ENCODE peak calls at places on chromosomes 3 and 15, in five cellular contexts. O is uterus, A is psoas muscle, I is prostate gland, G is tibial artery. E is an unnamed sample.

GRCh38 chr3:48248095-48248863 is 7.4 kb downstream of the ZNF589 start:
- DNase-seq in O (no peak), A (no peak), I (no peak), G (no peak), E (no peak)

GRCh38 chr3:196085534-196085933 is 3.6 kb upstream of the TFRC start:
- DNase-seq in O (no peak), A (no peak), I (no peak), G (no peak), E (no peak)

GRCh38 chr3:64399205-64399800 is 174.0 kb upstream of the PRICKLE2 start:
- DNase-seq in O (peak; percentile 28), A (no peak), I (peak; percentile 46), G (no peak), E (peak; percentile 67)

GRCh38 chr3:6444888-6445658 is 415.8 kb upstream of the GRM7 start:
- DNase-seq in O (no peak), A (no peak), I (no peak), G (no peak), E (no peak)

GRCh38 chr3:71201939-71202338 is 381.6 kb downstream of the FOXP1 start:
- DNase-seq in O (peak; percentile 79), A (peak; percentile 57), I (peak; percentile 66), G (peak; percentile 88), E (peak; percentile 81)

GRCh38 chr3:4284865-4285264 is 18.3 kb upstream of the SETMAR start:
- DNase-seq in O (no peak), A (no peak), I (no peak), G (no peak), E (no peak)

GRCh38 chr3:71430941-71431552 is 152.5 kb downstream of the FOXP1 start:
- DNase-seq in O (no peak), A (no peak), I (no peak), G (no peak), E (no peak)

GRCh38 chr3:153290278-153291015 is 128.4 kb downstream of the RAP2B start:
- DNase-seq in O (no peak), A (no peak), I (no peak), G (no peak), E (no peak)

GRCh38 chr3:80550154-80550553 is 782.4 kb upstream of the ROBO1 start:
- DNase-seq in O (no peak), A (no peak), I (no peak), G (no peak), E (no peak)

GRCh38 chr3:1609416-1609815 is 489.2 kb upstream of the CNTN4 start:
- DNase-seq in O (no peak), A (no peak), I (no peak), G (no peak), E (no peak)

GRCh38 chr3:172595648-172596393 is 72.6 kb upstream of the TNFSF10 start:
- DNase-seq in O (no peak), A (no peak), I (peak; percentile 41), G (no peak), E (peak; percentile 79)

GRCh38 chr3:179189764-179190163 is 41.6 kb downstream of the PIK3CA start:
- DNase-seq in O (no peak), A (no peak), I (no peak), G (no peak), E (peak; percentile 32)

GRCh38 chr3:141466633-141467169 is 20.1 kb upstream of the RASA2 start:
- DNase-seq in O (no peak), A (no peak), I (no peak), G (no peak), E (no peak)

GRCh38 chr3:146540978-146541377 is 3.4 kb downstream of the PLSCR1 start:
- DNase-seq in O (no peak), A (no peak), I (no peak), G (no peak), E (no peak)

GRCh38 chr3:177602601-177603136 is 405.4 kb upstream of the TBL1XR1 start:
- DNase-seq in O (no peak), A (no peak), I (no peak), G (no peak), E (peak; percentile 32)

GRCh38 chr3:39933986-39934693 is 124.7 kb downstream of the MYRIP start:
- DNase-seq in O (no peak), A (no peak), I (peak; percentile 10), G (no peak), E (no peak)

GRCh38 chr3:183306798-183307671 is 54.0 kb downstream of the B3GNT5 start:
- DNase-seq in O (no peak), A (peak; percentile 66), I (peak; percentile 89), G (peak; percentile 80), E (peak; percentile 39)

GRCh38 chr3:193559100-193559499 is 4.4 kb upstream of the ATP13A4 start:
- DNase-seq in O (no peak), A (no peak), I (no peak), G (no peak), E (no peak)

GRCh38 chr3:47379488-47379899 is 1.3 kb upstream of the PTPN23 start:
- DNase-seq in O (no peak), A (no peak), I (no peak), G (no peak), E (no peak)

DNA sequence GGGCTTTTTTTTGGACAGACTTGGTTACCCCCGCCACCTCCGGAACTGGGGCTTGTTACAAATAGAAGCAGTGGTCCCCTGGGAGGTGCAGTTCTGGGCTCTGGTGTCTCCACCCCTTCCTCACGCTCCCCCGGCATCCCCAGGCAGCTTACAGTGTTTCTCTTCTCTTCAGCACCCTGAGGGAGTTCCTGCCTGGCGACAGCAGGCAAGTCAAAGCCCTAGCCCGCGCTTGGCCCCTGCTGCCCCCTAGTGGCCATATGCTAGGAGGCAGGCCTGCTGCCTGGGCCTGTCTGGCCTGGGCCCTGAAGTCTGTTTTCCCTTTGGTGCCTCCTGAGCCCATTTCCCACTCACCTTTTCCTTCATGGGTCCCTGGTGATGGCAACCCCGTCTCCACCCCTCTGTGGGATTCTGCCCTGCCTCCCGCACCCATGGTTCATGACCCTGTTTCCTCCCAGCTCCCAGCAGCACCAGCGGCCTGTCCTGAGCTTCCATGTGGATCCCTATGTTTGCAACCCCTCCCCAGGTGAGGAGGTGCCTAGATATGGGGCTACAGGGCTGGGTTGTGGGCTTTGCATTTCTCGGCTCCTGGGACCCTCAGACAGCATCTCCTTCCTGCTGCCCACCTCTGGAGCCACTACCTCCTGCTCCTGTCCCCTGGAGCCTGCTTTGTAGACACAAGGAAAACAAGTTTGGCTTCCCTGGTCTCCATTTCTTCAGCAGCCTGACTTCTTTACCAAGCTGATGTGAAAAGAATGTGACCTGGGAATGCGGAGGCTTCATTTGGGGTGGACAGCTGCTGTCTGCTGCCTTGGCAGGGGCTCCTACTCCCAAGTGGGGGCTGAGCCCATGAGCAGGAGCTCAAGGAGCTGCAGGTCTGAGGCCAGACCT is 2.2 kb downstream of the SNX22 start:
- DNase-seq in O (peak; percentile 88), A (peak; percentile 89), I (peak; percentile 88), G (peak; percentile 91), E (peak; percentile 90)
- H3K27ac ChIP-seq in O (peak overlapping the region; percentile 37), A (peak overlapping the region; percentile 16), I (peak overlapping the region; percentile 63), G (no peak overlapping the region), E (peak overlapping the region; percentile 66)

DNA sequence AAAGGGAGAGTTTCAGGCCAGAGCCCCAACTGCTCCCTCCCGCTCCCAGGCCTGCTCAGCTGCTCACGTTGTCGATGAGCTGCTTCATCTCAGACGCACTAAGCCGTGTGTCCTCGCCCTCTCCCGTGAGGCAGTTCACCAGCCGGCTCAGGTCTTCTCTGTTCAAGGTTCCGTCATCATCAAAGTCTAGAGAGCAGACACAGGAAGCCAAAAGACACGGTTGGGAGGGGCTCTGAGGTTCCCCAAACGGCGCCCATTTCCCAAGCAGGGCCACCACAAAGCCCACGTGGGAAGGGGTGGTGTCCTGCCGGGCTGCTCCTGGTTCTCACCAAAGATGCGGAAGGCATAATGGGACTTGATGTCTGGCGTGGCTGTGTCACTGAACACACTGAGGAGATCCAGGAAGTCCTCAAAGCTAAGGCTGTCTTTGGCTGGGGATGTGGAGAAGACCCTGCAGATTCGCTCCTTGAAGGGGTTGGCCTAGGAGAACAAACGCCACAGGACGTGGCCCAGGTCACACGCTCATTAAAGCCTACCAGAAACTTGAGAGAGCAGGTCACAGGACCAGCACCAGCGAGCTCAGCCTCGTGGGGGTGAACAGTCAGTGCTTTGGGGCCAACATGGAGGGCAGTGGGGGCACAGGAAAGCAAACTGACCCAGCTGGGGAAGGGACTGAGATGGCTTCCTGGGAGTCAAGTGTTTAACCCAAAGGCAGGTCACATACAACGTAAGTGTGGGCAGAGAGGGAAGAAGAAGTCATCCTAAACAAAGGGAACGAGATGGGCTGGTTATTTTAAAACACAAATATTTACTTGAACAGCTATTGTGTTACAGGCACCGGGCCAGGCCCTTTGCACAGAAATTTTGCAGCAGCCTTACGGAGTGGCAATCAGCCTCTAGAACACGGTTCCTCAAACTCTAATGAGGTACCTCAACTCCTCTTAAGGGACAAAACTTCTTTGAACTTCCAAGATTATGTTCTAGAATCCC is 2.4 kb downstream of the CIB1 start:
- DNase-seq in O (no peak), A (no peak), I (peak; percentile 71), G (no peak), E (no peak)
- H3K36me3 ChIP-seq in O (no peaks in the 10 kb centered on the region), A (peaks cover 57% of the 10 kb centered on the region), I (peaks cover 7% of the 10 kb centered on the region), G (peaks cover 37% of the 10 kb centered on the region), E (peaks cover 17% of the 10 kb centered on the region)

GRCh38 chr15:38671003-38671382 is 106.4 kb upstream of the RASGRP1 start:
- DNase-seq in O (no peak), A (no peak), I (no peak), G (no peak), E (no peak)
- H3K27ac ChIP-seq in O (no peak overlapping the region), A (no peak overlapping the region), I (no peak overlapping the region), G (no peak overlapping the region), E (no peak overlapping the region)

DNA sequence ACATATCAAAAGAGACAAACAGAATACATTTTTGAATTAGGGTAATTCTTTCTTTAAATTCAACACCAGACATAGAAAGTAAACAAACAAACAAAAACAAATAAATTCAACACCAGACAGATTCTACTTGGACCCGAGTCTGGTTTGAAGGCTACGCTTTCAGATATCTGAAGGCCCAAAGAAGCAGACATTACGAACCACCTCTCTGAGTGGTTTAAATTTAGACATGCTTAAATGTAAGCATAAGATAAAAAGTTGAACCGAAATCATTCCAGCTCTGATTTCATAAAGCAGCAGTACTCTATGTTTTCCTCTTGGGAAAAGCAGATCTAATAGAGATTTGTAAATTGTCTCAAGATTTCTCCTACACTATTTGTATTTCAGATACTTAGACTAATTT is 29.9 kb downstream of the UBA5 start:
- DNase-seq in O (no peak), A (no peak), I (no peak), G (no peak), E (no peak)
- H3K36me3 ChIP-seq in O (no peaks in the 10 kb centered on the region), A (peaks cover 100% of the 10 kb centered on the region), I (no peaks in the 10 kb centered on the region), G (peaks cover 97% of the 10 kb centered on the region), E (peaks cover 79% of the 10 kb centered on the region)

GRCh38 chr3:33428812-33429211 is 11.4 kb downstream of the UBP1 start:
- DNase-seq in O (no peak), A (no peak), I (no peak), G (no peak), E (no peak)
- H3K27ac ChIP-seq in O (no peak overlapping the region), A (peak overlapping the region; percentile 34), I (no peak overlapping the region), G (no peak overlapping the region), E (no peak overlapping the region)

GRCh38 chr15:90002428-90002844 is 1.3 kb downstream of the ZNF710 start:
- DNase-seq in O (peak; percentile 42), A (peak; percentile 46), I (peak; percentile 31), G (peak; percentile 77), E (peak; percentile 47)
- H3K36me3 ChIP-seq in O (no peaks in the 10 kb centered on the region), A (no peaks in the 10 kb centered on the region), I (no peaks in the 10 kb centered on the region), G (no peaks in the 10 kb centered on the region), E (no peaks in the 10 kb centered on the region)

E was measured in cardiac muscle cell.